ENCODE peak calls at places on chromosomes 2 and 18, in six cellular contexts. R is K562, Z is HepG2, L is SK-N-SH, M is GM12892, X is GM12891. V is an unnamed sample.

GRCh38 chr2:50535256-50535655 is 496.7 kb downstream of the NRXN1 start:
- DNase-seq in Z (no peak), X (no peak), M (no peak), R (no peak), L (no peak), V (no peak)

GRCh38 chr2:84919885-84920580 is 14.6 kb downstream of the TMSB10 start:
- DNase-seq in M (no peak), X (no peak), R (peak; percentile 28), L (no peak), Z (peak; percentile 95), V (no peak)

GRCh38 chr18:845152-845819 is 33.2 kb upstream of the YES1 start:
- DNase-seq in L (no peak), M (no peak), X (no peak), R (no peak), Z (peak; percentile 70), V (no peak)

GRCh38 chr2:240921319-240922233 is 15.4 kb downstream of the CROCC2 start:
- DNase-seq in L (peak; percentile 25), Z (no peak), M (no peak), X (no peak), R (no peak), V (no peak)

GRCh38 chr2:1613731-1614354 is 130.5 kb downstream of the PXDN start:
- DNase-seq in L (no peak), M (no peak), X (no peak), Z (no peak), R (no peak), V (no peak)

GRCh38 chr18:57819671-57820460 is 16.8 kb upstream of the ATP8B1 start:
- DNase-seq in X (no peak), M (no peak), Z (peak; percentile 71), L (peak; percentile 15), R (peak; percentile 83), V (no peak)

GRCh38 chr18:76491801-76492668 is 3.0 kb downstream of the ZNF516 start:
- DNase-seq in R (no peak), Z (no peak), L (peak; percentile 51), M (no peak), X (no peak), V (peak; percentile 81)

GRCh38 chr2:96175951-96176350 is 30.7 kb upstream of the DUSP2 start:
- DNase-seq in L (no peak), X (no peak), M (no peak), Z (no peak), R (no peak), V (no peak)

GRCh38 chr2:193861557-193861956 is 1666.8 kb upstream of the TMEFF2 start:
- DNase-seq in X (no peak), Z (no peak), M (no peak), L (no peak), R (no peak), V (no peak)

GRCh38 chr2:18856766-18857165 is 267.4 kb upstream of the NT5C1B start:
- DNase-seq in Z (no peak), R (no peak), M (no peak), X (no peak), L (no peak), V (no peak)

GRCh38 chr2:136017786-136018185 is 32.4 kb upstream of the DARS1 start:
- DNase-seq in X (no peak), Z (no peak), R (no peak), M (no peak), L (no peak), V (no peak)

GRCh38 chr2:241813080-241813805 is 4.2 kb downstream of the NEU4 start:
- DNase-seq in L (peak; percentile 21), X (peak; percentile 25), M (peak; percentile 26), R (no peak), Z (no peak), V (no peak)

GRCh38 chr18:55289048-55289447 is 298.9 kb downstream of the TCF4 start:
- DNase-seq in Z (no peak), L (no peak), X (no peak), M (no peak), R (no peak), V (no peak)

GRCh38 chr18:61893971-61894750 is 1.4 kb upstream of the RNF152 start:
- DNase-seq in R (peak; percentile 78), X (peak; percentile 77), L (peak; percentile 97), M (peak; percentile 76), Z (peak; percentile 11), V (peak; percentile 86)

GRCh38 chr2:47005687-47006086 is 90.1 kb upstream of the MCFD2 start:
- DNase-seq in X (no peak), M (no peak), Z (no peak), R (peak; percentile 77), L (no peak), V (no peak)

GRCh38 chr2:231521-232185 is 32.2 kb downstream of the SH3YL1 start:
- DNase-seq in X (no peak), Z (peak; percentile 15), R (no peak), L (no peak), M (no peak), V (no peak)

GRCh38 chr2:202339052-202339870 is 36.9 kb upstream of the BMPR2 start:
- DNase-seq in M (no peak), L (no peak), R (no peak), X (no peak), Z (peak; percentile 87), V (no peak)

GRCh38 chr2:149747456-149747855 is 159.9 kb upstream of the MMADHC start:
- DNase-seq in R (no peak), L (no peak), Z (no peak), X (no peak), M (no peak), V (no peak)

GRCh38 chr2:128367601-128368359 is 49.1 kb upstream of the HS6ST1 start:
- DNase-seq in R (no peak), Z (no peak), M (no peak), L (no peak), X (no peak), V (no peak)

GRCh38 chr2:109521751-109522374 is 91.9 kb downstream of the SEPTIN10 start:
- DNase-seq in L (no peak), Z (no peak), X (no peak), M (no peak), R (no peak), V (no peak)
- TF ChIP-seq TAF1 in L (no peak), Z (no peak), X (no peak), M (no peak), R (no peak), V (no peak)

GRCh38 chr2:215423234-215423633 is 12.6 kb downstream of the FN1 start:
- DNase-seq in R (no peak), M (no peak), Z (no peak), L (no peak), X (no peak), V (no peak)

GRCh38 chr2:215420471-215420935 is 15.4 kb downstream of the FN1 start:
- DNase-seq in R (peak; percentile 9), L (no peak), M (no peak), X (no peak), Z (peak; percentile 92), V (no peak)

GRCh38 chr2:215422676-215423075 is 13.2 kb downstream of the FN1 start:
- DNase-seq in X (no peak), R (no peak), Z (no peak), L (no peak), M (no peak), V (no peak)

GRCh38 chr2:215419769-215420470 is 15.9 kb downstream of the FN1 start:
- DNase-seq in Z (peak; percentile 87), R (no peak), X (no peak), M (no peak), L (no peak), V (no peak)

GRCh38 chr2:215421859-215422461 is 13.9 kb downstream of the FN1 start:
- DNase-seq in Z (no peak), X (no peak), R (peak; percentile 26), L (no peak), M (no peak), V (no peak)
- TF ChIP-seq TAF1 in Z (no peak), X (no peak), R (no peak), L (no peak), M (no peak), V (no peak)

DNA sequence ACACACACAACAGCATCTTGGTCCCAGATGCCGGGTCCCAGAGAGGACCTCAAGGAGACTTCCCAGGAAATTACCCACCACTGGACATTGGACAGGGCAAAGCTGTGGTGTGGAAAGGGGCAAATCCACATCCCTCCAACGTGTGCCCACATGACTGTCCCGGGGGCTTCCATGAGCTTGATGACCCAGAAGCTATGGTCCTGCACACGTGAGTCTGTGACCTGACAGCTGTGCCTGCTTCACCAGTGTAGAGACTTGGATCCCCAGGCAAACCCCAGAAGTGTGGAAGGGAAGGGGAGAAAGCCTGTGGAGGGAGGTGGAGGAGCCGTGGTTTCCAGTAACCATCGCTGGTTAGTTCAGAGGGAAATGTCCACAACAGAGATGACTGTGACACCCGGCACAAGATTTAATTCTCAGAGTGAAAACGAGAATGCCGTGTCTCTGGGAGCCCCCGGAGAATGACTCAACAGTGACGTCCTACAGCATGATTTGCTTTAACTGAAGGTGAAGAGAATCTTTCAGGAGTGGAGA is 19.1 kb upstream of the GPR55 start:
- DNase-seq in Z (no peak), X (no peak), R (no peak), L (no peak), M (peak; percentile 67), V (no peak)
- TF ChIP-seq TAF1 in Z (no peak), X (peak; percentile 78), R (no peak), L (no peak), M (peak; percentile 65), V (no peak)

GRCh38 chr2:107111623-107112022 is 225.7 kb upstream of the ST6GAL2 start:
- DNase-seq in M (no peak), R (no peak), Z (no peak), L (no peak), X (no peak), V (no peak)
- TF ChIP-seq TAF1 in M (no peak), R (no peak), Z (no peak), L (no peak), X (no peak), V (no peak)

DNA sequence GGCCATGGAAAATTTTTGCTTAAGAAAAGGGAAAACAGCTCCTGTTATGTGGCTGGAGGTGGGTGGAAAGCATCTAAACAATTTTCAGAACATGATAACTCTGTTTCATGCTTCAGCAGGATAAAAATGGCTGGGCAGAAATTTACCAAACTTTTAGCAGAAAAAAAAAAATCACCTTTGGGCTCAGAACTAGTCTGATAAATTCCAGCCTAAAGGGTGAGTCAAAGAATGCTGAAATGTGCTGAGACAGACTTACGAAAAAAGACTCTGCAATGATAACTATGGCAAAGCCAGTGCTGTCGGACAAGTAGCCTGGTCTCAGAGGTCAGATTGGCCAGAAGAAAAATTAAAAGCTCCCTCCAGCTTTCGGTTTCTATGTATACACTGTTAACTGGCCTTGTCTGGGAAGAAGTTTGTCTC is 123.6 kb downstream of the LRATD1 start:
- DNase-seq in R (no peak), L (no peak), X (no peak), Z (no peak), M (no peak), V (no peak)
- TF ChIP-seq TAF1 in R (no peak), L (no peak), X (no peak), Z (no peak), M (no peak), V (no peak)

GRCh38 chr2:221529943-221530652 is 42.0 kb downstream of the EPHA4 start:
- DNase-seq in R (no peak), L (no peak), M (no peak), X (no peak), Z (no peak), V (no peak)
- TF ChIP-seq TAF1 in R (no peak), L (no peak), M (no peak), X (no peak), Z (no peak), V (no peak)

GRCh38 chr18:6920099-6920955 is 190.8 kb downstream of the ARHGAP28 start:
- DNase-seq in L (peak; percentile 67), R (peak; percentile 47), X (peak; percentile 20), Z (peak; percentile 61), M (peak; percentile 17), V (no peak)
- TF ChIP-seq TAF1 in L (no peak), R (no peak), X (no peak), Z (no peak), M (no peak), V (no peak)

GRCh38 chr2:8619071-8619470 is 62.8 kb upstream of the ID2 start:
- DNase-seq in Z (no peak), R (no peak), X (no peak), M (no peak), L (no peak), V (no peak)
- TF ChIP-seq TAF1 in Z (no peak), R (no peak), X (no peak), M (no peak), L (no peak), V (no peak)